ENCODE peak calls at places on chromosomes 12 and 14, in four cellular contexts. M is thoracic aorta, T is endothelial cell, A is fibroblast of villous mesenchyme. R is an unnamed sample.

GRCh38 chr12:112517730-112518129 is 99.0 kb downstream of the PTPN11 start:
- DNase-seq in M (no peak), T (no peak), A (no peak), R (no peak)

GRCh38 chr14:95361373-95362179 is 41.9 kb upstream of the CLMN start:
- DNase-seq in M (no peak), T (peak), A (no peak), R (peak)

GRCh38 chr12:121115530-121115929 is 17.1 kb upstream of the P2RX7 start:
- DNase-seq in M (no peak), A (no peak), T (no peak), R (no peak)

GRCh38 chr14:89912667-89913211 is 41.8 kb downstream of the EFCAB11 start:
- DNase-seq in M (peak), T (no peak), A (peak), R (no peak)

GRCh38 chr12:12870454-12870853 is 20.9 kb upstream of the GPRC5A start:
- DNase-seq in T (no peak), M (no peak), A (peak), R (no peak)

GRCh38 chr12:122282066-122282465 is 15.8 kb upstream of the VPS33A start:
- DNase-seq in T (no peak), M (no peak), A (peak), R (no peak)

GRCh38 chr12:6074979-6075585 is 49.4 kb downstream of the VWF start:
- DNase-seq in A (peak), T (no peak), M (no peak), R (no peak)

GRCh38 chr12:64625243-64626077 is 15.2 kb downstream of the RASSF3 start:
- DNase-seq in T (peak), A (peak), M (peak), R (peak)

GRCh38 chr12:2539938-2540337 is 254.8 kb upstream of the FKBP4 start:
- DNase-seq in T (no peak), A (no peak), M (no peak), R (peak)

GRCh38 chr12:87801860-87802720 is 227.1 kb downstream of the C12orf50 start:
- DNase-seq in T (no peak), M (no peak), A (no peak), R (no peak)

GRCh38 chr12:88179436-88180014 is 37.4 kb downstream of the TMTC3 start:
- DNase-seq in T (no peak), A (no peak), M (no peak), R (no peak)

GRCh38 chr14:33714527-33715222 is 236.2 kb downstream of the EGLN3 start:
- DNase-seq in M (no peak), T (no peak), A (peak), R (no peak)

GRCh38 chr12:1590083-1590979 is 4.0 kb downstream of the FBXL14 start:
- DNase-seq in A (peak), M (no peak), T (no peak), R (no peak)

GRCh38 chr14:29643415-29644206 is 284.0 kb downstream of the PRKD1 start:
- DNase-seq in A (peak), M (no peak), T (no peak), R (no peak)

GRCh38 chr12:108671110-108671509 is 37.4 kb upstream of the SELPLG start:
- DNase-seq in A (no peak), M (no peak), T (no peak), R (no peak)

GRCh38 chr14:98954347-98955000 is 317.5 kb downstream of the BCL11B start:
- DNase-seq in A (no peak), T (no peak), M (no peak), R (no peak)

GRCh38 chr12:7935773-7936581 is at the start of gene SLC2A3:
- DNase-seq in M (no peak), T (peak), A (peak), R (peak)

GRCh38 chr14:56812364-56813103 is 2.3 kb upstream of the OTX2 start:
- DNase-seq in T (peak), A (no peak), M (no peak), R (no peak)

GRCh38 chr14:74038015-74038859 is 19.1 kb downstream of the BBOF1 start:
- DNase-seq in A (peak), T (peak), M (no peak), R (no peak)

GRCh38 chr12:31204995-31205582 is 120.9 kb downstream of the SINHCAF start:
- DNase-seq in T (no peak), M (no peak), A (peak), R (no peak)

GRCh38 chr12:132719954-132720324 is 9.3 kb downstream of the PGAM5 start:
- DNase-seq in A (no peak), T (no peak), M (no peak), R (no peak)

GRCh38 chr12:72207094-72207493 is 65.1 kb upstream of the TRHDE start:
- DNase-seq in T (no peak), M (no peak), A (peak), R (no peak)

GRCh38 chr14:32375663-32376062 is 46.6 kb downstream of the AKAP6 start:
- DNase-seq in M (no peak), T (no peak), A (no peak), R (no peak)

GRCh38 chr12:26195641-26196423 is 459 bp downstream of the SSPN start:
- DNase-seq in M (peak), A (peak), T (peak), R (peak)

GRCh38 chr12:49962861-49963765 is 1.4 kb downstream of the AQP5 start:
- DNase-seq in M (peak), T (no peak), A (no peak), R (peak)

GRCh38 chr12:81558031-81558430 is 201.1 kb downstream of the PPFIA2 start:
- DNase-seq in M (no peak), A (peak), T (no peak), R (no peak)

GRCh38 chr14:55389330-55389729 is 22.3 kb downstream of the ATG14 start:
- DNase-seq in M (no peak), A (peak), T (no peak), R (no peak)

GRCh38 chr12:19959353-19959752 is 409.0 kb upstream of the PDE3A start:
- DNase-seq in T (no peak), M (no peak), A (no peak), R (no peak)

GRCh38 chr12:52892974-52893373 is 11.9 kb downstream of the KRT8 start:
- DNase-seq in A (no peak), T (no peak), M (no peak), R (no peak)

GRCh38 chr12:26810330-26810729 is 22.7 kb downstream of the ITPR2 start:
- DNase-seq in M (no peak), A (peak), T (peak), R (peak)

GRCh38 chr12:58247633-58248032 is 306.3 kb downstream of the ATP23 start:
- DNase-seq in T (no peak), A (no peak), M (no peak), R (no peak)

GRCh38 chr12:80269953-80270552 is 170.7 kb downstream of the OTOGL start:
- DNase-seq in M (no peak), T (peak), A (peak), R (no peak)

GRCh38 chr12:115213118-115213517 is 529.1 kb upstream of the TBX3 start:
- DNase-seq in T (no peak), M (no peak), A (no peak), R (no peak)
- TF ChIP-seq CTCF in T (no peak), M (no peak), A (no peak), R (no peak)

DNA sequence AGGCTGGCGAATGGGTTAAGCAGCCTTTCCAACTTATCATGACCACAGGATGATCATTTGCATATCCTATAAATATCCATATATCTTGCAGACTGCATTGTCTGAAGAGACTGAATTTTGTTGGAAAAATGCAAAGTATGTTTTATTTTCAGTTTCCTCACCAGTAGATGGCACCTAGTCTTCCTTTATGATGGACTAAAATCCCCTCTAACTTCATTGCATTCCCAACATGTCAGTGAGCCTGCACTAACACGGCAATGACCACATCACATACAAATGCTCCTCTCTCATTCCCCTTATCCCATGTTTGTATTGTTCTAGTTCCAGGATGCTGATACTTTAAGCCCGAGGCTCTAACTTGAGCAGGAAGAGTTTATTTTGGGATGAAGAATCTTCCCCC is 24.7 kb upstream of the MYBPC1 start:
- DNase-seq in A (peak), M (no peak), T (no peak), R (no peak)
- TF ChIP-seq CTCF in A (peak), M (peak), T (no peak), R (peak)

DNA sequence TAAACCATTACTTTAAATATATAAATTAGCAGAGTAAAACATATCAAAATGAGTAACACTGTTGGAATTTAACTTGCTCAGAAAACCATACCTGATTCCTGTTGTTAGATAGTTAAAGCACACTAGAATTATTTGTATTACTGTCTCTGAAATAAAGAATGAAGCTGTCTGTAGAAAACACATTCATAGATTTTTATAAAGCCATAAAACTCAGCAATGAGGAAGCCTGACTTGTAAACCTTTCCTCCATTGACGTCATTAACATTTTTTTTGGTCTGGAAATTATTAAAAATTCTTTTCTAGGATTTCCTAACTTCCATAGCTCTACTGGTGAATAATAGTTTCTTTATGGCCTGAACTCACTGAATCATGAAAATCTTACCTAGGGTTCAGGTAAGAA is 147.6 kb downstream of the BRMS1L start:
- DNase-seq in A (no peak), M (no peak), T (no peak), R (no peak)
- TF ChIP-seq CTCF in A (no peak), M (no peak), T (no peak), R (no peak)

GRCh38 chr14:63134801-63135200 is 69.4 kb upstream of the RHOJ start:
- DNase-seq in T (no peak), A (no peak), M (no peak), R (no peak)
- TF ChIP-seq CTCF in T (peak), A (peak), M (no peak), R (no peak)

DNA sequence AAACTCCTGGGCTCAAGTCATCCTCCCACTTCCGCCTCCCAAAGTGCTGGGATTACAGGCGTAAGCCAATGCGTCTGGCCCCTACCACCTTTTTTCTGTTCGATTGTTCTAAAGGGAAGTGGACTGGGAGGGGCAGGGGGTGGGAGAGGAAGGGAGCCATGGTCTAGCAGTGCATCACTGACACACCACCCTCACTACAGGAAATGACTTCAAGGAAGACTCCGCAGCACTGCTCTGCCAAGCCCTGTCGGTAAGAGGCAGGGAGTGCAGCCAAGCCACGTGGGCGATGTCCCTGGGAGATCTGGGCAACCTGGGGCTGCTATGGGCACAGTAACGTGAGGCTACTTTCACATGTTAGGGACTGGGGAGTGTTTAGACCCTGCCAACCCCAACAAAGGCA is 18.0 kb downstream of the LRRC74A start:
- DNase-seq in M (no peak), T (peak), A (no peak), R (peak)
- TF ChIP-seq CTCF in M (peak), T (no peak), A (no peak), R (peak)

GRCh38 chr12:14129601-14130178 is 148.3 kb upstream of the GRIN2B start:
- DNase-seq in A (no peak), M (no peak), T (no peak), R (no peak)

GRCh38 chr12:14126692-14127091 is 145.3 kb upstream of the GRIN2B start:
- DNase-seq in T (no peak), M (no peak), A (no peak), R (no peak)
- TF ChIP-seq CTCF in T (no peak), M (no peak), A (no peak), R (no peak)

R was measured in heart left ventricle.